ENCODE peak calls at places on chromosomes 5 and 9, in seven cellular contexts. T, C, S, J, A, Z and K are unnamed samples. For H3K4me1, the result is how much of the 10 kb centered on the place peaks cover.

GRCh38 chr5:40503438-40503837 is 176.3 kb upstream of the PTGER4 start:
- DNase-seq in T (no peak), C (no peak), S (no peak), J (no peak), A (no peak), Z (no peak), K (no peak)

GRCh38 chr5:138654281-138654867 is 79.2 kb upstream of the HSPA9 start:
- DNase-seq in T (no peak), C (no peak), S (no peak), J (no peak), A (no peak), Z (no peak), K (no peak)

GRCh38 chr5:74035521-74035937 is 409.5 kb downstream of the ARHGEF28 start:
- DNase-seq in T (no peak), C (peak), S (no peak), J (peak), A (no peak), Z (peak), K (no peak)

GRCh38 chr5:150516011-150516410 is 8.1 kb downstream of the NDST1 start:
- DNase-seq in T (no peak), C (no peak), S (no peak), J (peak), A (no peak), Z (peak), K (no peak)

GRCh38 chr9:78972303-78973002 is 599.3 kb upstream of the TLE4 start:
- DNase-seq in T (no peak), C (no peak), S (no peak), J (no peak), A (no peak), Z (no peak), K (no peak)

GRCh38 chr5:98750693-98751092 is 22.8 kb upstream of the RGMB start:
- DNase-seq in T (no peak), C (no peak), S (no peak), J (peak), A (no peak), Z (no peak), K (no peak)

GRCh38 chr9:33914887-33915286 is 97.9 kb downstream of the UBE2R2 start:
- DNase-seq in T (no peak), C (no peak), S (no peak), J (no peak), A (no peak), Z (no peak), K (no peak)

GRCh38 chr5:95715799-95716461 is 15.2 kb upstream of the RHOBTB3 start:
- DNase-seq in T (no peak), C (no peak), S (no peak), J (peak), A (no peak), Z (no peak), K (no peak)

GRCh38 chr5:178234121-178234752 is 1.6 kb upstream of the PHYKPL start:
- DNase-seq in T (peak), C (no peak), S (no peak), J (no peak), A (no peak), Z (no peak), K (no peak)

GRCh38 chr9:36961568-36962360 is 72.3 kb downstream of the PAX5 start:
- DNase-seq in T (no peak), C (no peak), S (no peak), J (no peak), A (no peak), Z (no peak), K (no peak)

GRCh38 chr9:19946446-19947109 is 157.7 kb upstream of the SLC24A2 start:
- DNase-seq in T (no peak), C (no peak), S (no peak), J (peak), A (no peak), Z (no peak), K (no peak)

GRCh38 chr5:149038336-149039075 is 24.4 kb downstream of the SH3TC2 start:
- DNase-seq in T (no peak), C (no peak), S (no peak), J (peak), A (no peak), Z (no peak), K (no peak)

GRCh38 chr9:97802276-97802675 is 50.8 kb upstream of the FOXE1 start:
- DNase-seq in T (no peak), C (no peak), S (no peak), J (peak), A (no peak), Z (no peak), K (no peak)

GRCh38 chr9:132752877-132753592 is 82.8 kb downstream of the GTF3C4 start:
- DNase-seq in T (no peak), C (no peak), S (no peak), J (no peak), A (no peak), Z (no peak), K (no peak)

DNA sequence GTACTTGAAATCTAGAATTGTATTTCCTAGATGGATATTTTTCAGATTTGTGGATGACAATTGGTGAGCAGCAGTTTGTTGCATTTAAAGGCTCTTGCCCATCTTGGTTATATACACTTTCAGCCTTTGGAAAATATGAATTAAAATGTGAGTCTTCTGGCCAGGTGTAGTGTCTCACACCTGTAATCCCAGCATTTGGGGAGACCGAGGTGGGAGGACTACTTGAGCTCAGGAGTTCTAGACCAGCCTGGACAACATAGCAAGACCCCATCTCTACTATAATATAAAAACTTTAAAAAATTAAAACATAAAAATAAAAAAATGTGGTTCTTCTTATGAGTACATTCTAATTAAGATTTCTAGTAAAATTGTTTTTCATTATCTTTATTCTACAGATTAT is 102.0 kb downstream of the MTREX start:
- DNase-seq in T (no peak), C (no peak), S (no peak), J (no peak), A (no peak), Z (no peak), K (no peak)
- H3K4me1 ChIP-seq in T (under half), C (under half), S (under half), J (under half), A (under half), Z (under half), K (under half)

GRCh38 chr5:176648467-176649194 is 1.3 kb downstream of the TSPAN17 start:
- DNase-seq in T (no peak), C (no peak), S (no peak), J (no peak), A (no peak), Z (no peak), K (no peak)
- TF ChIP-seq POLR2A in T (no peak), C (no peak), S (no peak), J (no peak), A (no peak), Z (no peak), K (no peak)

DNA sequence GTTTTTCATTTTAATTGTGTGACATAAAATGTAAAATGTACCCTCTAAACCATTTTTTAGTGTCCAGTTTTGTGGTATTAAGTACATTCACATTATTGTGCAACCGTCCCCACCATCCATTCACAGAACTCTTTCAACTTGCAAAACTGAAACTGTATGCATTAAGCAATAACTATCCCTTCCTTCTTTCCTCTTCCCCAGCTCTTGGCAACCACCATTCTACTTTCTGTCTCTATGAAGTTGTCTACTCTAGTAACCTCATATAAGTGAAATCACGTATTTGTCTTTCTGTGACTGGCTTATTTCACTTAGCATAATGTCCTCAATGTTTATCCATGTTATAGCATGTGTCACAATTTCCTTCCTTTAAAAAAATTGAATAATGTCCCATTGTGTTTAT is 142.4 kb downstream of the C9orf152 start:
- DNase-seq in T (no peak), C (no peak), S (no peak), J (no peak), A (no peak), Z (no peak), K (no peak)
- TF ChIP-seq CTCF in T (no peak), C (no peak), S (no peak), J (no peak), A (no peak), Z (no peak), K (no peak)

GRCh38 chr5:122187426-122187825 is 58.1 kb downstream of the ZNF474 start:
- DNase-seq in T (no peak), C (no peak), S (no peak), J (no peak), A (no peak), Z (peak), K (no peak)

GRCh38 chr5:122182491-122182921 is 53.2 kb downstream of the ZNF474 start:
- DNase-seq in T (no peak), C (no peak), S (no peak), J (no peak), A (peak), Z (peak), K (no peak)

GRCh38 chr5:122183098-122183794 is 53.9 kb downstream of the ZNF474 start:
- DNase-seq in T (no peak), C (peak), S (no peak), J (peak), A (peak), Z (peak), K (no peak)

GRCh38 chr5:122183795-122184185 is 54.4 kb downstream of the ZNF474 start:
- DNase-seq in T (no peak), C (no peak), S (no peak), J (no peak), A (no peak), Z (no peak), K (no peak)

GRCh38 chr5:122184676-122185255 is 55.4 kb downstream of the ZNF474 start:
- DNase-seq in T (no peak), C (no peak), S (no peak), J (no peak), A (no peak), Z (peak), K (no peak)
- H3K4me1 ChIP-seq in T (under half), C (under half), S (under half), J (under half), A (under half), Z (under half), K (half or more)

GRCh38 chr5:125978015-125978414 is 445.2 kb upstream of the GRAMD2B start:
- DNase-seq in T (no peak), C (no peak), S (no peak), J (no peak), A (no peak), Z (no peak), K (no peak)

GRCh38 chr5:125976421-125977060 is 446.7 kb upstream of the GRAMD2B start:
- DNase-seq in T (no peak), C (no peak), S (no peak), J (no peak), A (no peak), Z (no peak), K (no peak)

DNA sequence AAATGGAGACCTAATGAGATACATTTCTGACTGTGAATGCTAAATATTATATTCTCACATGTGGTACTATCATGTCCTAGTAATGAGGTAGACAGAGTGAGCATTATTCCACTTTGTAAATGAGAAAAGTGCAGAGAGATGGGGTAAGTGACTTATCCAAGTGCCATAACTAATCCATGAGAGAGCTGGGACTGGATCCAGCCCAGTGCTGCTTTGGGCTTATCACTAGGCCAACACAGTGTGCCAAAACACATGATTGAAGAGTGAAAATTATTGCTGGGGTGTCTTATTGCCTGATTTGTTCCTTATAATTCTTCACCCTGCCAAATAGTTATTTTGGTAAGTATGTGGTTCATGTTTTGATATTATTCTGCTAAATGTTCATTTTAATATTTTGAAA is 442.2 kb upstream of the GRAMD2B start:
- DNase-seq in T (no peak), C (no peak), S (no peak), J (no peak), A (no peak), Z (no peak), K (no peak)
- TF ChIP-seq POLR2A in T (no peak), C (no peak), S (no peak), J (no peak), A (no peak), Z (no peak), K (no peak)

GRCh38 chr5:113510836-113511451 is 2.5 kb upstream of the YTHDC2 start:
- DNase-seq in T (no peak), C (no peak), S (no peak), J (peak), A (no peak), Z (no peak), K (no peak)
- TF ChIP-seq CTCF in T (peak), C (no peak), S (peak), J (peak), A (no peak), Z (peak), K (peak)

GRCh38 chr5:154523104-154523503 is 45.1 kb upstream of the HAND1 start:
- DNase-seq in T (no peak), C (no peak), S (no peak), J (no peak), A (no peak), Z (no peak), K (no peak)

GRCh38 chr5:154524846-154525245 is 46.8 kb upstream of the HAND1 start:
- DNase-seq in T (no peak), C (no peak), S (no peak), J (no peak), A (no peak), Z (no peak), K (no peak)

GRCh38 chr5:154523704-154524103 is 45.7 kb upstream of the HAND1 start:
- DNase-seq in T (no peak), C (no peak), S (no peak), J (no peak), A (no peak), Z (peak), K (no peak)

GRCh38 chr5:154522284-154522683 is 44.3 kb upstream of the HAND1 start:
- DNase-seq in T (no peak), C (no peak), S (no peak), J (no peak), A (no peak), Z (no peak), K (no peak)

DNA sequence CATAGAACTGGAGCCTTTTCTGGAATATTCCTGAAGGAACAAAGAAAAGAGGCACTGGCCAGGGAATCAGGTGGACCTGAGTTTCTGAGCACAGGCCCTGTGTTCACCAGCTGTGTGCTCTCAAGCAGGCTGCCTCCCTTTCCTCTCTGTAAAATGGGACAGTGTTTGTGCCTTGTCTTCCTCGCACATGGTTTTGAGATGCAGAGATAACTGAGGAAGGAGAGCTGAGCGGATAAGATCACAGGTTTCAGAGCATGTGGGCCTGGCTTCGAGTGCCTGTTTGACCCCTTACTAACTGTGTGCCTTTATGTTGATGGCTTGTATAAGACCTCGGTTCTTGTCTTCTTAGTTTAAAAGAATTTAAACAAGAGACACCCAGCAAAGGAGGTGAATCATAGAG is 46.2 kb upstream of the HAND1 start:
- DNase-seq in T (no peak), C (no peak), S (no peak), J (no peak), A (no peak), Z (no peak), K (no peak)
- H3K4me1 ChIP-seq in T (under half), C (under half), S (under half), J (under half), A (under half), Z (under half), K (under half)

GRCh38 chr9:131502781-131503625 is at the start of gene POMT1:
- DNase-seq in T (peak), C (peak), S (peak), J (peak), A (peak), Z (peak), K (peak)
- TF ChIP-seq POLR2A in T (peak), C (peak), S (no peak), J (peak), A (no peak), Z (no peak), K (no peak)